ENCODE peak calls at places on chromosome 2, in seven cellular contexts. K is mucosa of gallbladder, H is breast epithelium, I is epithelial cell of esophagus, P is NCI-H510A treated with DMSO at 0.1 percent for 48 hours, J is HEK293T, M is ecto neural progenitor cell. W is an unnamed sample.

GRCh38 chr2:231162036-231162345 is 36.4 kb upstream of the ARMC9 start:
- DNase-seq in K (no peak), H (no peak), I (no peak), P (no peak), J (no peak), M (no peak), W (no peak)

GRCh38 chr2:101388232-101388631 is 929 bp upstream of the CREG2 start:
- DNase-seq in K (no peak), H (no peak), I (peak; percentile 94), P (no peak), J (no peak), M (no peak), W (no peak)

GRCh38 chr2:160372585-160372984 is 121.0 kb downstream of the RBMS1 start:
- DNase-seq in K (no peak), H (no peak), I (no peak), P (no peak), J (no peak), M (no peak), W (no peak)

GRCh38 chr2:86498468-86499260 is 57.5 kb downstream of the KDM3A start:
- DNase-seq in K (no peak), H (no peak), I (peak; percentile 97), P (no peak), J (no peak), M (no peak), W (no peak)

GRCh38 chr2:127901339-127902072 is 15.8 kb upstream of the AMMECR1L start:
- DNase-seq in K (peak; percentile 75), H (no peak), I (no peak), P (no peak), J (no peak), M (no peak), W (peak; percentile 13)

GRCh38 chr2:159200498-159200897 is 86.0 kb downstream of the WDSUB1 start:
- DNase-seq in K (no peak), H (no peak), I (no peak), P (no peak), J (no peak), M (no peak), W (no peak)

GRCh38 chr2:56151841-56152240 is 31.9 kb upstream of the CCDC85A start:
- DNase-seq in K (no peak), H (no peak), I (no peak), P (no peak), J (no peak), M (no peak), W (no peak)

GRCh38 chr2:65607906-65608305 is 175.5 kb upstream of the SPRED2 start:
- DNase-seq in K (no peak), H (no peak), I (no peak), P (no peak), J (no peak), M (no peak), W (no peak)

GRCh38 chr2:79630060-79630459 is 117.2 kb downstream of the CTNNA2 start:
- DNase-seq in K (no peak), H (no peak), I (peak; percentile 18), P (no peak), J (no peak), M (no peak), W (no peak)

GRCh38 chr2:98476192-98476868 is 31.7 kb downstream of the INPP4A start:
- DNase-seq in K (no peak), H (no peak), I (peak; percentile 54), P (peak; percentile 32), J (no peak), M (no peak), W (no peak)